ENCODE peak calls at places on chromosomes 6 and 20, in nine cellular contexts. O, X, N, L, R, V, S, M and W are unnamed samples.
A peak's percentile ranks its signal among the peaks of the same experiment; 100 is the strongest.

GRCh38 chr6:13368079-13368478 is 39.7 kb upstream of the TBC1D7 start:
- DNase-seq in S (no peak), V (no peak), L (no peak), R (no peak), N (no peak), X (no peak), O (no peak), M (no peak), W (no peak)

GRCh38 chr6:155762649-155763048 is 307.0 kb upstream of the NOX3 start:
- DNase-seq in R (no peak), N (no peak), V (no peak), O (no peak), S (no peak), X (no peak), L (no peak), M (no peak), W (no peak)

GRCh38 chr6:46048646-46049297 is 33.1 kb upstream of the CLIC5 start:
- DNase-seq in N (no peak), O (no peak), R (no peak), V (no peak), X (no peak), M (no peak), S (no peak), L (no peak), W (no peak)

GRCh38 chr20:34538671-34539123 is 19.8 kb upstream of the MAP1LC3A start:
- DNase-seq in M (no peak), N (peak; percentile 65), X (peak; percentile 71), O (peak; percentile 37), S (peak; percentile 68), R (peak; percentile 49), L (peak; percentile 59), V (peak; percentile 62), W (peak; percentile 76)

GRCh38 chr6:30543824-30544223 is 12.5 kb downstream of the GNL1 start:
- DNase-seq in N (no peak), S (no peak), V (no peak), M (no peak), X (no peak), O (no peak), L (no peak), R (no peak), W (no peak)

GRCh38 chr6:12371641-12372146 is 81.5 kb downstream of the EDN1 start:
- DNase-seq in V (no peak), N (no peak), L (no peak), O (no peak), M (no peak), R (no peak), S (no peak), X (peak; percentile 23), W (no peak)

GRCh38 chr6:47301441-47301840 is 8.3 kb downstream of the TNFRSF21 start:
- DNase-seq in N (no peak), V (no peak), M (no peak), R (no peak), X (no peak), L (no peak), S (no peak), O (no peak), W (no peak)

GRCh38 chr20:47493954-47494293 is 7.8 kb upstream of the NCOA3 start:
- DNase-seq in V (no peak), O (no peak), S (no peak), N (peak; percentile 50), L (no peak), X (no peak), R (no peak), M (no peak), W (no peak)

GRCh38 chr6:44180406-44180805 is 21.8 kb downstream of the CAPN11 start:
- DNase-seq in S (no peak), X (no peak), R (no peak), M (no peak), O (no peak), N (no peak), V (no peak), L (no peak), W (no peak)

DNA sequence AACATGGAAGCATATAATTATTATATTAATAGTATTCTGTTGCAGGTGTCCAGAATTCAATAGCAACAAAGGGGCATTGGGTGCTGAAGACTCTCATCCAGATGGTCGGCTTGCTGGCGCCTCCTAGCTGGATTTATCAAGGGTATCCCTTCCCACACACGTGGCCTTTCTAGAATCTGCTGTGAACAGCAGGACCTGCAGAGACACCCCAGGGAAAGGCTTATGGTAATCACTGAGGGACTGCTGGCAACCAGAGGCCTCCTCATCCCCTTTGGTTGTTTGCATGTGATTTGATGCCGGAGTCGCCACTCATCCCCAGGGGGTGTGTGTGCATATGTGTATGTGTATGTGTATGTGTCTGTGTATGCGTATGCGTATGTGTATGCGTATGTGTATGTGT is 20.6 kb downstream of the ZFP64 start:
- DNase-seq in S (no peak), N (no peak), R (no peak), X (no peak), V (no peak), L (no peak), O (no peak), M (no peak), W (no peak)
- TF ChIP-seq CTCF in S (no peak), N (no peak), R (no peak), X (no peak), V (no peak), L (no peak), O (no peak), M (no peak), W (no peak)

GRCh38 chr6:2988076-2988425 is 11.6 kb upstream of the NQO2 start:
- DNase-seq in V (no peak), X (no peak), S (no peak), M (no peak), N (no peak), L (no peak), O (no peak), R (no peak), W (no peak)

GRCh38 chr6:2988426-2989331 is 11.0 kb upstream of the NQO2 start:
- DNase-seq in O (peak; percentile 87), S (peak; percentile 94), L (peak; percentile 93), X (peak; percentile 75), V (peak; percentile 94), R (peak; percentile 95), N (peak; percentile 89), M (peak; percentile 88), W (peak; percentile 78)

GRCh38 chr6:2990179-2990931 is 9.3 kb upstream of the NQO2 start:
- DNase-seq in X (no peak), N (peak; percentile 55), O (peak; percentile 27), M (no peak), S (peak; percentile 37), R (peak; percentile 62), L (no peak), V (peak; percentile 47), W (no peak)

GRCh38 chr6:2990932-2991506 is 8.7 kb upstream of the NQO2 start:
- DNase-seq in S (no peak), L (no peak), V (no peak), O (no peak), N (no peak), R (no peak), M (no peak), X (no peak), W (no peak)

GRCh38 chr6:2989332-2990178 is 10.1 kb upstream of the NQO2 start:
- DNase-seq in V (peak; percentile 96), O (peak; percentile 58), S (peak; percentile 78), X (peak; percentile 75), N (peak; percentile 87), M (peak; percentile 78), L (peak; percentile 67), R (peak; percentile 90), W (peak; percentile 79)
- TF ChIP-seq CTCF in V (no peak), O (no peak), S (no peak), X (no peak), N (no peak), M (no peak), L (no peak), R (no peak), W (no peak)

GRCh38 chr20:14561733-14562132 is 224.3 kb upstream of the FLRT3 start:
- DNase-seq in R (no peak), O (no peak), M (no peak), V (no peak), S (no peak), N (no peak), L (no peak), X (no peak), W (no peak)
- TF ChIP-seq CTCF in R (no peak), O (no peak), M (no peak), V (no peak), S (no peak), N (no peak), L (no peak), X (no peak), W (no peak)

GRCh38 chr6:163333038-163333437 is 81.5 kb upstream of the QKI start:
- DNase-seq in X (no peak), S (no peak), O (no peak), M (no peak), V (no peak), R (no peak), L (no peak), N (no peak), W (no peak)
- TF ChIP-seq CTCF in X (no peak), S (no peak), O (no peak), M (no peak), V (no peak), R (no peak), L (no peak), N (no peak), W (no peak)

GRCh38 chr20:23918896-23919295 is 39.3 kb upstream of the CST5 start:
- DNase-seq in N (no peak), M (no peak), R (no peak), L (no peak), V (no peak), O (no peak), X (no peak), S (no peak), W (no peak)

GRCh38 chr20:23920408-23920780 is 40.8 kb upstream of the CST5 start:
- DNase-seq in V (no peak), S (no peak), R (no peak), M (no peak), N (no peak), X (no peak), O (no peak), L (no peak), W (no peak)

GRCh38 chr20:23918101-23918862 is 38.7 kb upstream of the CST5 start:
- DNase-seq in L (no peak), M (no peak), V (no peak), R (no peak), N (no peak), S (no peak), O (no peak), X (no peak), W (peak; percentile 0)

GRCh38 chr20:23915844-23916243 is 36.3 kb upstream of the CST5 start:
- DNase-seq in L (no peak), R (no peak), V (no peak), M (no peak), X (no peak), S (no peak), O (no peak), N (no peak), W (no peak)

GRCh38 chr20:23917024-23917725 is 37.6 kb upstream of the CST5 start:
- DNase-seq in R (no peak), S (no peak), L (no peak), O (no peak), N (no peak), V (no peak), M (no peak), X (no peak), W (no peak)
- TF ChIP-seq CTCF in R (no peak), S (no peak), L (no peak), O (no peak), N (no peak), V (no peak), M (no peak), X (no peak), W (no peak)